ENCODE peak calls at places on chromosomes 1 and 21, in four cellular contexts. One of them, this sample, is unnamed.

GRCh38 chr1:234647245-234647644 is 37.3 kb upstream of the IRF2BP2 start:
- DNase-seq in T-cell: no peak
- DNase-seq in D341Med: no peak
- DNase-seq in esophagus squamous epithelium: no peak
- DNase-seq in this sample: no peak

GRCh38 chr1:209072481-209072880 is 511.0 kb upstream of the CAMK1G start:
- DNase-seq in T-cell: no peak
- DNase-seq in D341Med: no peak
- DNase-seq in esophagus squamous epithelium: no peak
- DNase-seq in this sample: no peak

GRCh38 chr21:40421121-40421520 is 425.8 kb downstream of the DSCAM start:
- DNase-seq in T-cell: no peak
- DNase-seq in D341Med: no peak
- DNase-seq in esophagus squamous epithelium: no peak
- DNase-seq in this sample: no peak

GRCh38 chr1:187948170-187948794 is 1119.5 kb downstream of the PLA2G4A start:
- DNase-seq in T-cell: no peak
- DNase-seq in D341Med: no peak
- DNase-seq in esophagus squamous epithelium: no peak
- DNase-seq in this sample: no peak

GRCh38 chr1:208157769-208158168 is 86.4 kb downstream of the PLXNA2 start:
- DNase-seq in T-cell: no peak
- DNase-seq in D341Med: no peak
- DNase-seq in esophagus squamous epithelium: no peak
- DNase-seq in this sample: no peak

GRCh38 chr1:61058477-61059245 is 23.7 kb upstream of the NFIA start:
- DNase-seq in T-cell: no peak
- DNase-seq in D341Med: no peak
- DNase-seq in esophagus squamous epithelium: no peak
- DNase-seq in this sample: no peak

GRCh38 chr1:42777860-42778259 is 6.9 kb upstream of the TMEM269 start:
- DNase-seq in T-cell: no peak
- DNase-seq in D341Med: peak
- DNase-seq in esophagus squamous epithelium: no peak
- DNase-seq in this sample: peak

GRCh38 chr1:30340934-30341333 is 382.5 kb downstream of the MATN1 start:
- DNase-seq in T-cell: no peak
- DNase-seq in D341Med: no peak
- DNase-seq in esophagus squamous epithelium: no peak
- DNase-seq in this sample: no peak

GRCh38 chr1:93652335-93652949 is 29.2 kb downstream of the BCAR3 start:
- DNase-seq in T-cell: no peak
- DNase-seq in D341Med: no peak
- DNase-seq in esophagus squamous epithelium: no peak
- DNase-seq in this sample: no peak

GRCh38 chr1:108478429-108479015 is 28.4 kb downstream of the NBPF6 start:
- DNase-seq in T-cell: no peak
- DNase-seq in D341Med: no peak
- DNase-seq in esophagus squamous epithelium: no peak
- DNase-seq in this sample: no peak

GRCh38 chr1:49465486-49466185 is 558.1 kb downstream of the AGBL4 start:
- DNase-seq in T-cell: no peak
- DNase-seq in D341Med: no peak
- DNase-seq in esophagus squamous epithelium: no peak
- DNase-seq in this sample: no peak

GRCh38 chr1:113654883-113655282 is 104.4 kb downstream of the PHTF1 start:
- DNase-seq in T-cell: no peak
- DNase-seq in D341Med: no peak
- DNase-seq in esophagus squamous epithelium: no peak
- DNase-seq in this sample: no peak

GRCh38 chr1:31771891-31772668 is 7.9 kb upstream of the ADGRB2 start:
- DNase-seq in T-cell: peak
- DNase-seq in D341Med: no peak
- DNase-seq in esophagus squamous epithelium: no peak
- DNase-seq in this sample: no peak

GRCh38 chr21:38661296-38662223 is 144.2 kb upstream of the ETS2 start:
- DNase-seq in T-cell: no peak
- DNase-seq in D341Med: peak
- DNase-seq in esophagus squamous epithelium: no peak
- DNase-seq in this sample: no peak

GRCh38 chr1:10257851-10258250 is 47.5 kb downstream of the KIF1B start:
- DNase-seq in T-cell: no peak
- DNase-seq in D341Med: no peak
- DNase-seq in esophagus squamous epithelium: no peak
- DNase-seq in this sample: no peak

GRCh38 chr1:224292419-224292818 is 37.6 kb downstream of the NVL start:
- DNase-seq in T-cell: no peak
- DNase-seq in D341Med: no peak
- DNase-seq in esophagus squamous epithelium: no peak
- DNase-seq in this sample: no peak

GRCh38 chr1:31708324-31708723 is 4.5 kb upstream of the COL16A1 start:
- DNase-seq in T-cell: no peak
- DNase-seq in D341Med: no peak
- DNase-seq in esophagus squamous epithelium: no peak
- DNase-seq in this sample: no peak

GRCh38 chr1:77044133-77044849 is 174.9 kb downstream of the PIGK start:
- DNase-seq in T-cell: no peak
- DNase-seq in D341Med: no peak
- DNase-seq in esophagus squamous epithelium: no peak
- DNase-seq in this sample: no peak

GRCh38 chr1:67890862-67891261 is 57.6 kb upstream of the GNG12 start:
- DNase-seq in T-cell: no peak
- DNase-seq in D341Med: peak
- DNase-seq in esophagus squamous epithelium: no peak
- DNase-seq in this sample: no peak

GRCh38 chr1:159076753-159077656 is at the start of gene AIM2:
- DNase-seq in T-cell: peak
- DNase-seq in D341Med: no peak
- DNase-seq in esophagus squamous epithelium: no peak
- DNase-seq in this sample: no peak

GRCh38 chr21:43699933-43700599 is 18.9 kb upstream of the PDXK start:
- DNase-seq in T-cell: no peak
- DNase-seq in D341Med: no peak
- DNase-seq in esophagus squamous epithelium: no peak
- DNase-seq in this sample: no peak

GRCh38 chr1:90879281-90879680 is 142.6 kb downstream of the ZNF644 start:
- DNase-seq in T-cell: no peak
- DNase-seq in D341Med: no peak
- DNase-seq in esophagus squamous epithelium: no peak
- DNase-seq in this sample: no peak

GRCh38 chr1:41805771-41806471 is 112.8 kb downstream of the HIVEP3 start:
- DNase-seq in T-cell: no peak
- DNase-seq in D341Med: no peak
- DNase-seq in esophagus squamous epithelium: no peak
- DNase-seq in this sample: no peak

GRCh38 chr21:41973427-41973831 is 19.6 kb upstream of the C2CD2 start:
- DNase-seq in T-cell: no peak
- DNase-seq in D341Med: peak
- DNase-seq in esophagus squamous epithelium: no peak
- DNase-seq in this sample: no peak

GRCh38 chr1:204307334-204307883 is 52.3 kb downstream of the PLEKHA6 start:
- DNase-seq in T-cell: no peak
- DNase-seq in D341Med: peak
- DNase-seq in esophagus squamous epithelium: no peak
- DNase-seq in this sample: no peak

This sample was measured in BE2C.